ENCODE peak calls at places on chromosomes 2 and 18, in eight cellular contexts. V is A673, B is kidney glomerular epithelial cell, N is G401, I is A549, F is right lobe of liver, D is stromal cell of bone marrow, J is head of caudate nucleus. W is an unnamed sample.

GRCh38 chr2:10039658-10040410 is 3.5 kb upstream of the KLF11 start:
- DNase-seq in D (peak; percentile 31), N (peak; percentile 97), B (no peak), I (no peak), J (peak; percentile 60), F (peak; percentile 80), V (no peak), W (no peak)

GRCh38 chr18:57837917-57838548 is 34.9 kb upstream of the ATP8B1 start:
- DNase-seq in J (no peak), N (no peak), V (no peak), D (no peak), B (peak; percentile 89), I (no peak), F (no peak), W (peak; percentile 60)

GRCh38 chr2:199862779-199863178 is 11.8 kb upstream of the FTCDNL1 start:
- DNase-seq in B (no peak), V (no peak), D (peak; percentile 9), N (no peak), J (no peak), I (no peak), F (no peak), W (no peak)

GRCh38 chr2:119234021-119235019 is 10.7 kb downstream of the STEAP3 start:
- DNase-seq in I (peak; percentile 35), N (peak; percentile 67), F (no peak), D (no peak), V (peak; percentile 67), J (peak; percentile 47), B (no peak), W (peak; percentile 67)

GRCh38 chr18:23871410-23871809 is 143.1 kb upstream of the TTC39C start:
- DNase-seq in N (no peak), J (no peak), F (no peak), I (peak; percentile 7), B (peak; percentile 8), D (no peak), V (peak; percentile 54), W (peak; percentile 50)

GRCh38 chr2:66331176-66331575 is 103.7 kb upstream of the MEIS1 start:
- DNase-seq in J (no peak), V (no peak), N (no peak), B (no peak), D (no peak), I (no peak), F (no peak), W (no peak)

GRCh38 chr2:6506311-6507258 is 359.1 kb downstream of the CMPK2 start:
- DNase-seq in D (peak; percentile 14), N (no peak), I (no peak), V (peak; percentile 68), B (peak; percentile 79), F (no peak), J (peak; percentile 29), W (no peak)

GRCh38 chr2:204665244-204665643 is 120.0 kb downstream of the PARD3B start:
- DNase-seq in D (peak; percentile 7), V (no peak), J (no peak), F (no peak), B (peak; percentile 83), I (peak; percentile 67), N (no peak), W (no peak)